ENCODE peak calls at places on chromosomes 3 and 15, in five cellular contexts. I is body of pancreas, V is fibroblast of pulmonary artery, P is kidney, M is K562. W is an unnamed sample.
A peak's percentile ranks its signal among the peaks of the same experiment; 100 is the strongest.

GRCh38 chr3:17432237-17432636 is 310.2 kb downstream of the TBC1D5 start:
- DNase-seq in I (no peak), V (peak; percentile 27), P (no peak), M (no peak), W (no peak)

GRCh38 chr15:100339999-100340398 is 1.8 kb downstream of the ADAMTS17 start:
- DNase-seq in I (peak; percentile 46), V (no peak), P (peak; percentile 64), M (no peak), W (no peak)

GRCh38 chr15:57607570-57608000 is 15.9 kb downstream of the MYZAP start:
- DNase-seq in I (peak; percentile 46), V (peak; percentile 67), P (peak; percentile 75), M (no peak), W (no peak)

GRCh38 chr3:32340639-32341365 is 50.9 kb upstream of the CMTM7 start:
- DNase-seq in I (peak; percentile 37), V (peak; percentile 14), P (no peak), M (no peak), W (no peak)

GRCh38 chr15:99857836-99858235 is 124.6 kb upstream of the LYSMD4 start:
- DNase-seq in I (no peak), V (no peak), P (no peak), M (no peak), W (no peak)

GRCh38 chr3:70273492-70273891 is 38.9 kb downstream of the MDFIC2 start:
- DNase-seq in I (no peak), V (peak; percentile 3), P (no peak), M (no peak), W (no peak)

GRCh38 chr3:184525337-184526157 is 36.0 kb upstream of the EPHB3 start:
- DNase-seq in I (peak; percentile 35), V (no peak), P (peak; percentile 71), M (no peak), W (no peak)

GRCh38 chr3:15265655-15266509 is 59.8 kb downstream of the CAPN7 start:
- DNase-seq in I (no peak), V (no peak), P (no peak), M (no peak), W (no peak)

GRCh38 chr3:96657710-96658109 is 156.7 kb upstream of the EPHA6 start:
- DNase-seq in I (no peak), V (no peak), P (no peak), M (no peak), W (no peak)

GRCh38 chr3:190519886-190520285 is 6.0 kb downstream of the IL1RAP start:
- DNase-seq in I (no peak), V (no peak), P (no peak), M (no peak), W (no peak)

GRCh38 chr3:185933374-185933950 is 4.4 kb downstream of the TRA2B start:
- DNase-seq in I (no peak), V (no peak), P (no peak), M (no peak), W (no peak)

GRCh38 chr3:42139740-42140453 is 48.7 kb downstream of the TRAK1 start:
- DNase-seq in I (no peak), V (no peak), P (no peak), M (no peak), W (no peak)

GRCh38 chr3:90031121-90031520 is 923.7 kb downstream of the EPHA3 start:
- DNase-seq in I (no peak), V (no peak), P (no peak), M (no peak), W (no peak)

GRCh38 chr3:155548194-155548593 is 196.7 kb downstream of the PLCH1 start:
- DNase-seq in I (no peak), V (no peak), P (no peak), M (no peak), W (no peak)

GRCh38 chr15:67105065-67105951 is 39.9 kb downstream of the SMAD3 start:
- DNase-seq in I (peak; percentile 62), V (peak; percentile 98), P (peak; percentile 83), M (no peak), W (no peak)
- TF ChIP-seq CTCF in I (no peak), V (peak; percentile 21), P (no peak), M (no peak), W (no peak)

GRCh38 chr15:68653031-68653635 is 74.3 kb downstream of the CORO2B start:
- DNase-seq in I (no peak), V (no peak), P (no peak), M (no peak), W (no peak)
- TF ChIP-seq CTCF in I (no peak), V (no peak), P (no peak), M (no peak), W (no peak)

GRCh38 chr15:70351941-70352774 is 254.4 kb upstream of the TLE3 start:
- DNase-seq in I (no peak), V (no peak), P (no peak), M (no peak), W (no peak)
- TF ChIP-seq CTCF in I (no peak), V (no peak), P (no peak), M (no peak), W (no peak)

DNA sequence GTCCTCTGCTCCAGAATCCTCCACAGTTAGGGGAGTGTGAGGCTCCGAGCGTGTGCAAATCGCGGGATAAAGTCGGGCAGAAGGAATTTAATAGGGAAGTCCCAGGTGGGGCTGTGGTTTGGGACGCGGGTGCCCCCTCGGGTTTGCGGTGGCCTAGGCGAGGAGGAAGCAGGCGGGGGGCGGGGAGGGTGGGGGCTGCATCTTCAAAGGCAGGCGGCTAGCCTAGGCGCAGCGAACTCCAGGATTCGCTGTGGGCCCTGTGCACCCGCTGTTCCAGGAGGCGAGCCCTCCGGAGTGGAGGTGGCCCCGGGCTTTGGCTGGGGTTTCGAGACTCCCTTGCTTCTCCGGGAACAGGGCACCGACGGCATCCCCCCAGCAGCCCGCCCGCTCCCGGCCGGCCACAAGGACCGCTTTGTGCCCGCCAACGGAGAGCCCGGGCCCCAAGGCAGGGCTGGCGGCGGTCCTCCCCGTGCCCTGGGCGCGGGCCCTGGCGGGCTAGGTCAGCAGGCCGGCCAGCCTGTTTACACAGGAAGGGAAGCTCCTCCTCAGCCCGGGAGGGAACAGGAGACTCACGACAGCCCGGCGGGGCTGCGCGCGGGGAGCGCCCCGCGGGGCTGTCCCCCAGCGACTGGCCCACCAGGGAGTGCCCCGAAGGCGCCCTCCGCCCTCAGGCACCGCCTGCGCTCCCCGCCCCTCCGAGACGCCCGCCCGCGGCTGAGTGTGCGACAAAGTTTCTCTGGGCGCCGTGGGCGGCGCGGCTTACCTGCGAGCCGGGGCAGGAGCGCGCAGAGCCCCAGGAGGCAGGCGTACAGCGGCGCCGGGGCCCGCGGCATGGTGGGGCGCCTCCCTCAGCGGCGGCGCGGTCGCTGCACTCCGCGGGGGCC is 755 bp downstream of the ITGB5 start:
- DNase-seq in I (peak; percentile 72), V (peak; percentile 47), P (peak; percentile 82), M (peak; percentile 63), W (peak; percentile 27)
- TF ChIP-seq CTCF in I (no peak), V (no peak), P (no peak), M (no peak), W (no peak)

GRCh38 chr15:59814409-59814808 is 125.3 kb upstream of the BNIP2 start:
- DNase-seq in I (no peak), V (no peak), P (no peak), M (no peak), W (no peak)

GRCh38 chr15:59812889-59813288 is 123.8 kb upstream of the BNIP2 start:
- DNase-seq in I (no peak), V (no peak), P (no peak), M (no peak), W (no peak)

GRCh38 chr15:59817834-59818233 is 128.7 kb upstream of the BNIP2 start:
- DNase-seq in I (no peak), V (no peak), P (no peak), M (no peak), W (no peak)

GRCh38 chr15:59812185-59812870 is 123.2 kb upstream of the BNIP2 start:
- DNase-seq in I (no peak), V (no peak), P (no peak), M (no peak), W (no peak)
- TF ChIP-seq CTCF in I (no peak), V (no peak), P (no peak), M (no peak), W (no peak)

GRCh38 chr3:171162986-171163723 is 136.6 kb upstream of the SLC2A2 start:
- DNase-seq in I (no peak), V (no peak), P (no peak), M (peak; percentile 27), W (no peak)
- TF ChIP-seq CTCF in I (peak; percentile 43), V (peak; percentile 59), P (peak; percentile 23), M (peak; percentile 67), W (peak; percentile 72)